ENCODE peak calls at places on chromosomes 4 and X, in seven cellular contexts. R, I, P, L, C, J and M are unnamed samples.

GRCh38 chr4:52292245-52292644 is 241.1 kb downstream of the SPATA18 start:
- DNase-seq in L (no peak), R (no peak), J (no peak), I (no peak), P (peak), C (no peak), M (no peak)

GRCh38 chr4:28209371-28209924 is 1348.8 kb downstream of the STIM2 start:
- DNase-seq in I (no peak), P (no peak), R (no peak), J (no peak), C (no peak), L (no peak), M (no peak)

GRCh38 chr4:37464373-37464772 is 219.8 kb downstream of the NWD2 start:
- DNase-seq in J (no peak), P (no peak), I (no peak), L (no peak), R (no peak), C (no peak), M (no peak)

GRCh38 chrX:70398899-70399298 is 24.2 kb upstream of the GDPD2 start:
- DNase-seq in C (no peak), J (no peak), R (no peak), I (no peak), L (peak), P (no peak), M (no peak)

GRCh38 chr4:24885342-24885741 is 27.5 kb downstream of the CCDC149 start:
- DNase-seq in I (no peak), C (no peak), P (no peak), R (no peak), J (no peak), L (no peak), M (no peak)

GRCh38 chrX:131202766-131203165 is 86.3 kb downstream of the IGSF1 start:
- DNase-seq in C (no peak), L (no peak), R (no peak), J (no peak), P (no peak), I (no peak), M (no peak)

GRCh38 chrX:40581333-40581910 is 652 bp downstream of the ATP6AP2 start:
- DNase-seq in J (no peak), L (no peak), C (no peak), R (no peak), I (no peak), P (no peak), M (no peak)

GRCh38 chr4:82543131-82543530 is 18.7 kb downstream of the TMEM150C start:
- DNase-seq in R (no peak), L (no peak), C (no peak), I (no peak), J (no peak), P (no peak), M (no peak)

GRCh38 chr4:169079942-169080827 is 70.1 kb upstream of the CBR4 start:
- DNase-seq in C (no peak), J (peak), I (peak), R (no peak), P (peak), L (peak), M (peak)

GRCh38 chrX:68696267-68696666 is 48.8 kb downstream of the STARD8 start:
- DNase-seq in P (peak), I (no peak), L (no peak), C (no peak), R (no peak), J (no peak), M (no peak)
- TF ChIP-seq TAF1 in P (no peak), I (no peak), L (no peak), C (no peak), R (no peak), J (no peak), M (no peak)

GRCh38 chr4:139030614-139031235 is 15.1 kb downstream of the NOCT start:
- DNase-seq in L (peak), R (peak), P (peak), C (peak), I (peak), J (peak), M (peak)
- TF ChIP-seq POLR2AphosphoS5 in L (no peak), R (no peak), P (no peak), C (no peak), I (no peak), J (peak), M (no peak)

DNA sequence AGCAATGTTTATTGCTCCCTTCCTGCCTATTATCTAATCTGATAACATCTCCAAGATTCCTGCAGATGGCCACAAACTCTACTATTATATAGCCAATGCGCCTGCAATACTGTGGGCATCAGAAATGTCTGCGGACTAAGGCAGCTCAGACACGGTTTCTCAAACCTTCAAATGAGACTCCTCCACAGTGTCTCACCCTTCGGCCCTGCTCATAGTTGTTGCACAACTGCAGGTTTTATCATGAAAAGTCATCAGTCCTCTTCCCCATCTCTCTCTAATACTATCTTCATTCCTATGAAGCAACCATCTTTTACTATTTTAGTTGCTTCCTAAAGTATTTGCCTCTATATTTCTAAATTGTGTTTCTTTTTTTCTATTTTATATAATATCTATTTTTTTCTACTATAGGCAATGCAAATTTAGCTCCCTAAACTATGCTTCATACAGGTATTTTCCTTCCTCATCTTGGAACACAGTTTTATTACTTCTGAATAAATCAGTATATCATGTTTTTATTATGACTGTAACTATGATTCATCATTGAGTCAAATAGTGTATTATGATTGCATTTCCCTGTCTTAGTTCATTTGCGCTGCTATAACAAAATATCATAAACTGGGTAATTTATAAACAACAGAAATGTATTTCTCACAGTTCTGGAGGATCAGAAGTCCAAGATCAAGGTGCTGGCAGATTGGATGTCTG is 129.7 kb upstream of the EDNRA start:
- DNase-seq in L (no peak), I (no peak), C (no peak), R (no peak), P (no peak), J (no peak), M (no peak)
- TF ChIP-seq TAF1 in L (no peak), I (no peak), C (no peak), R (no peak), P (no peak), J (no peak), M (no peak)

GRCh38 chrX:146278381-146278780 is 460.8 kb downstream of the SLITRK2 start:
- DNase-seq in I (no peak), J (no peak), R (no peak), C (no peak), L (no peak), P (peak), M (no peak)
- TF ChIP-seq POLR2AphosphoS5 in I (no peak), J (no peak), R (no peak), C (no peak), L (no peak), P (no peak), M (no peak)

DNA sequence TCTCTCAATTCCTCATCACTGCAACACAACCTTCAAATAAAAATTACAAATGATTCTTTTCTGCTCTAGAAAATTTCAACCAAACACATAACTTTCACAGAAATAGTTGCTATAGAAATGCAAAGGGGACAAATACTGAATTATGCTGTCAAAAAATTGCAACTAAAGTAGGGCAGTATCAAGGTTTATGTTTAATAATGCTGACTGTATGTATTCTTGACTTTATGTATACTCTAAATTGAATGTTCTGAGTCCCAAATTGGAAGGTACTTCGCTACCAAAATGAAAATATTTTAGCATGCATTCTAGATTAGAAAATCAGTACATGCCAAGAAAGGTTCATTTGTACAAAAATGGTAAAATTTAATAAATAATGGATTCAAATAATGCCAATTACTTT is 237.3 kb upstream of the TET2 start:
- DNase-seq in P (no peak), R (no peak), L (no peak), C (no peak), J (no peak), I (no peak), M (no peak)
- TF ChIP-seq TAF1 in P (no peak), R (no peak), L (no peak), C (no peak), J (no peak), I (no peak), M (no peak)

GRCh38 chrX:11423362-11423818 is 130.2 kb downstream of the AMELX start:
- DNase-seq in R (no peak), J (no peak), L (no peak), P (peak), C (no peak), I (peak), M (no peak)
- TF ChIP-seq POLR2AphosphoS5 in R (no peak), J (no peak), L (no peak), P (peak), C (no peak), I (no peak), M (no peak)

GRCh38 chrX:22730542-22730941 is 269.2 kb upstream of the DDX53 start:
- DNase-seq in R (no peak), J (no peak), C (no peak), P (no peak), L (no peak), I (no peak), M (no peak)
- TF ChIP-seq TAF1 in R (no peak), J (no peak), C (no peak), P (no peak), L (no peak), I (no peak), M (no peak)

DNA sequence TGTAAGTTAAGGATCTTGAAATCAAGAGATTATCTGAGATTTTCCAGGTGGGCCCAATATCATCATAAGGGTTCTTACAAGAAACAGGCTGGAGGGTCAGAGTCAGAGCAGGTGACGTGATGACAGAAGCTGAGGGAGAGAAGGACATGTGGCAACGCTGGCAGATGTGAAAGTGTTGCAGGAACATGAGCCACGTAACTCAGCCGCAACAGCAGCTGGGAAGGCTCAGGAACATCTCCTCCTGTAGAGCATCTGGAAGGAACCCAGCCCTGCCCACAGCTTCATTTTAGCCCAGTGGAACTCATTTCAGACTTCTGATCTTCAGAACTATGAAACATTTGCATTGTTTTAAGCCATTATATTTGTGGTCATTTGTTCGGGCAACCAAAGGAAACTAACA is 156.3 kb upstream of the VEGFC start:
- DNase-seq in R (no peak), P (no peak), C (no peak), I (no peak), J (no peak), L (no peak), M (no peak)
- TF ChIP-seq POLR2AphosphoS5 in R (no peak), P (no peak), C (no peak), I (no peak), J (no peak), L (no peak), M (no peak)

GRCh38 chr4:124863039-124863545 is 150.6 kb upstream of the ANKRD50 start:
- DNase-seq in J (no peak), I (no peak), L (no peak), C (no peak), R (no peak), P (no peak), M (no peak)
- TF ChIP-seq TAF1 in J (no peak), I (no peak), L (no peak), C (no peak), R (no peak), P (no peak), M (no peak)